ENCODE peak calls at places on chromosomes 1 and 21, in five cellular contexts. P is esophagus squamous epithelium; F is cardiac muscle cell; I is MM.1S; M is CD8-positive, alpha-beta memory T cell. U is an unnamed sample.

GRCh38 chr1:167043752-167044488 is 46.3 kb downstream of the GPA33 start:
- DNase-seq in P (no peak), F (no peak), M (peak), I (peak), U (peak)

GRCh38 chr1:20112279-20113000 is 6.9 kb downstream of the PLA2G2D start:
- DNase-seq in M (no peak), I (peak), F (no peak), P (no peak), U (no peak)

GRCh38 chr1:6069573-6069972 is 23.9 kb downstream of the KCNAB2 start:
- DNase-seq in P (no peak), F (no peak), M (no peak), I (no peak), U (no peak)

GRCh38 chr1:182968846-182969734 is 16.1 kb upstream of the SHCBP1L start:
- DNase-seq in P (no peak), I (no peak), M (no peak), F (no peak), U (no peak)

GRCh38 chr1:220038640-220039039 is 7.7 kb downstream of the EPRS1 start:
- DNase-seq in I (no peak), F (no peak), M (no peak), P (no peak), U (no peak)

GRCh38 chr1:42703888-42704464 is 21.8 kb downstream of the YBX1 start:
- DNase-seq in F (no peak), P (no peak), I (no peak), M (no peak), U (no peak)

GRCh38 chr1:115089443-115090340 is at the start of gene TSPAN2:
- DNase-seq in M (peak), P (no peak), F (peak), I (no peak), U (peak)

GRCh38 chr1:232853994-232854532 is 48.8 kb downstream of the MAP10 start:
- DNase-seq in F (no peak), M (no peak), P (no peak), I (no peak), U (no peak)

GRCh38 chr1:15485534-15486091 is 9.7 kb downstream of the CELA2B start:
- DNase-seq in I (no peak), F (no peak), M (no peak), P (no peak), U (no peak)

GRCh38 chr21:44695176-44695575 is 1.8 kb upstream of the KRTAP10-12 start:
- DNase-seq in M (no peak), F (no peak), I (no peak), P (no peak), U (no peak)

GRCh38 chr1:192952646-192953045 is 106.5 kb downstream of the UCHL5 start:
- DNase-seq in P (no peak), M (no peak), F (no peak), I (no peak), U (no peak)

GRCh38 chr1:11550664-11551283 is 71.8 kb downstream of the DISP3 start:
- DNase-seq in F (peak), P (no peak), I (peak), M (no peak), U (no peak)

GRCh38 chr1:111570781-111571181 is 48.8 kb upstream of the RAP1A start:
- DNase-seq in M (peak), F (no peak), I (no peak), P (no peak), U (peak)

GRCh38 chr1:161307230-161307768 is 2.5 kb downstream of the MPZ start:
- DNase-seq in F (no peak), M (no peak), P (no peak), I (no peak), U (no peak)

GRCh38 chr1:116737020-116737854 is 17.0 kb upstream of the CD2 start:
- DNase-seq in I (peak), F (peak), P (no peak), M (peak), U (peak)

GRCh38 chr1:1181129-1181937 is 7.7 kb downstream of the TTLL10 start:
- DNase-seq in I (no peak), P (no peak), F (no peak), M (no peak), U (peak)

GRCh38 chr1:233972563-233972950 is 68.1 kb downstream of the SLC35F3 start:
- DNase-seq in I (no peak), P (no peak), M (no peak), F (no peak), U (no peak)

GRCh38 chr1:5297199-5297877 is 642.9 kb downstream of the AJAP1 start:
- DNase-seq in M (no peak), I (no peak), F (no peak), P (no peak), U (no peak)

GRCh38 chr1:111140680-111140967 is 601 bp downstream of the CEPT1 start:
- DNase-seq in I (peak), M (no peak), P (no peak), F (peak), U (no peak)

GRCh38 chr1:172373864-172374263 is 46.6 kb upstream of the C1orf105 start:
- DNase-seq in F (no peak), M (no peak), I (no peak), P (no peak), U (no peak)

GRCh38 chr1:36137226-36137625 is 12.1 kb downstream of the TRAPPC3 start:
- DNase-seq in M (no peak), I (no peak), F (no peak), P (no peak), U (no peak)

GRCh38 chr1:178020968-178021640 is 51.2 kb upstream of the SEC16B start:
- DNase-seq in I (no peak), M (no peak), P (no peak), F (no peak), U (no peak)

GRCh38 chr1:1187938-1188337 is 14.3 kb downstream of the TTLL10 start:
- DNase-seq in P (no peak), M (no peak), F (no peak), I (no peak), U (no peak)

GRCh38 chr1:113616201-113616600 is 143.1 kb downstream of the PHTF1 start:
- DNase-seq in P (no peak), F (no peak), I (no peak), M (no peak), U (no peak)

GRCh38 chr1:60904079-60904852 is 178.1 kb upstream of the NFIA start:
- DNase-seq in I (no peak), F (no peak), M (no peak), P (no peak), U (no peak)

GRCh38 chr21:34933609-34934345 is 115.3 kb downstream of the RUNX1 start:
- DNase-seq in I (peak), M (peak), P (no peak), F (no peak), U (peak)

GRCh38 chr1:109111386-109112055 is 2.4 kb upstream of the ELAPOR1 start:
- DNase-seq in P (no peak), I (no peak), F (no peak), M (no peak), U (no peak)

GRCh38 chr1:233518344-233518743 is 95.6 kb upstream of the KCNK1 start:
- DNase-seq in F (peak), M (no peak), P (no peak), I (peak), U (no peak)

GRCh38 chr21:22993144-22993543 is 1994.9 kb downstream of the NCAM2 start:
- DNase-seq in P (no peak), I (no peak), M (no peak), F (peak), U (no peak)

GRCh38 chr1:242605521-242605920 is 81.0 kb upstream of the PLD5 start:
- DNase-seq in P (no peak), M (no peak), F (no peak), I (no peak), U (no peak)

GRCh38 chr1:246220495-246221065 is 286.5 kb downstream of the SMYD3 start:
- DNase-seq in P (no peak), I (no peak), F (no peak), M (no peak), U (no peak)

GRCh38 chr1:11062965-11063401 is 3.2 kb upstream of the SRM start:
- DNase-seq in M (no peak), I (no peak), F (no peak), P (no peak), U (peak)

GRCh38 chr1:228807904-228808487 is 72.7 kb downstream of the RHOU start:
- DNase-seq in F (no peak), I (no peak), P (no peak), M (no peak), U (no peak)

GRCh38 chr1:33025761-33026160 is 10.9 kb downstream of the AK2 start:
- DNase-seq in F (no peak), M (no peak), P (no peak), I (no peak), U (no peak)

GRCh38 chr1:31372051-31372450 is 825 bp downstream of the FABP3 start:
- DNase-seq in I (no peak), P (no peak), F (peak), M (no peak), U (no peak)
- H3K4me3 ChIP-seq in I (no peak), P (no peak), F (peak), M (no peak), U (no peak)

DNA sequence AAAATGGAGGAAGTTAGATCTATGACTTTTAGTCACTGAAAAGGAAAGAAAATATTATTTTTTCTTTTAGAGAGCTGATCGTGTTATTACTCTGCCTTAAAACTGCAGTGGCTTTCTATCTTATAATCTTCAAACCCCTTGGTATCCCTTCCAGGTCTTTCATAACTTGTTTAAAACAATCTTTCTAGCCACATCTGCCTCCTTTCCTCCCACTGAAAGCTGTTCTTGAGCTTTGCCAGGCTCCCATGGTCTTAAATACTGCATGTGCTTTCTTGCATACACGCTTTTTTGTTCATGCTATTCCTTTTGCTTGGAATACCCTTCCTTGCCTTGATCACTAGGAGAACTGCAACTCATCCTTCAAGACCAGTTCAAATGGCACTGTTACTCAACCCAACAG is 65.9 kb upstream of the GADD45A start:
- DNase-seq in M (no peak), I (no peak), P (no peak), F (no peak), U (no peak)
- H3K4me3 ChIP-seq in M (no peak), I (no peak), P (no peak), F (no peak), U (no peak)

GRCh38 chr21:29213513-29214385 is 83.3 kb downstream of the MAP3K7CL start:
- DNase-seq in I (no peak), P (no peak), M (no peak), F (no peak), U (no peak)
- H3K4me3 ChIP-seq in I (no peak), P (no peak), M (no peak), F (no peak), U (no peak)

GRCh38 chr21:26834181-26834945 is 10.8 kb downstream of the ADAMTS1 start:
- DNase-seq in M (no peak), F (no peak), P (no peak), I (no peak), U (no peak)
- H3K4me3 ChIP-seq in M (no peak), F (no peak), P (no peak), I (no peak), U (no peak)

DNA sequence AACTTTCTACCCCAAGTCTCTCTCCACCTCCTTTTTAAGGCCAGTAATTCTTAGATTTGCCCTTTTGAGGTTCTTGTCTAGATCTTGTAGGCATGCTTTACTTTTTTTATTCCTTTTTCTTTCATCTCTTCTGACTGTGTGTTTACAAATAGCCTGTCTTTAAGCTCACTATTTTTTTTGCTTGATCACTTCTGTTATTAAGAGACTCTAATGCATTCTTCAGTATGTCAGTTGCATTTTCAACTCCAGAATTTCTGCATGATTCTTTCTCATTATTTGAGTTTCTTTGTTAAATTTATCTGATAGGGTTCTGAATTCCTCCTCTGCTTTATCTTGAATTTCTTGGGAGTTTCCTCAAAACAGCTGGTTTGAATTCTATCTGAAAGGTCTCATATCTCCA is 30.9 kb downstream of the XPR1 start:
- DNase-seq in F (no peak), I (no peak), P (no peak), M (no peak), U (no peak)
- H3K4me3 ChIP-seq in F (no peak), I (no peak), P (no peak), M (no peak), U (no peak)

GRCh38 chr1:214547747-214548146 is 3.7 kb downstream of the PTPN14 start:
- DNase-seq in P (no peak), I (no peak), F (no peak), M (no peak), U (no peak)
- H3K4me3 ChIP-seq in P (no peak), I (no peak), F (no peak), M (no peak), U (no peak)

U was measured in CD4-positive, CD25-positive, alpha-beta regulatory T cell.